ENCODE peak calls at places on chromosomes 16 and 17, in four cellular contexts. F is GM12892, E is sigmoid colon, X is Panc1. A is an unnamed sample.

GRCh38 chr17:19376799-19377198 is 1.5 kb upstream of the MAPK7 start:
- DNase-seq in F (no peak), X (no peak), E (peak), A (no peak)

GRCh38 chr16:28984619-28985135 is at the start of gene LAT:
- DNase-seq in E (no peak), X (no peak), F (no peak), A (no peak)

GRCh38 chr17:48604770-48605329 is at the start of gene HOXB6:
- DNase-seq in F (no peak), E (no peak), X (no peak), A (no peak)

GRCh38 chr16:70162041-70162451 is 11.5 kb upstream of the CLEC18C start:
- DNase-seq in X (peak), F (no peak), E (no peak), A (no peak)

GRCh38 chr17:81520021-81520894 is 7.7 kb upstream of the ACTG1 start:
- DNase-seq in X (no peak), F (no peak), E (no peak), A (no peak)

GRCh38 chr16:15041260-15042011 is 14.4 kb downstream of the NTAN1 start:
- DNase-seq in F (no peak), X (no peak), E (peak), A (no peak)

GRCh38 chr17:28478940-28479615 is 5.6 kb downstream of the SLC13A2 start:
- DNase-seq in F (no peak), X (no peak), E (no peak), A (no peak)

GRCh38 chr17:77011173-77012011 is 129.4 kb upstream of the SEC14L1 start:
- DNase-seq in F (no peak), E (no peak), X (peak), A (no peak)

GRCh38 chr17:40351185-40352043 is 13.1 kb downstream of the GJD3 start:
- DNase-seq in F (no peak), E (no peak), X (no peak), A (no peak)

GRCh38 chr17:79987890-79988162 is 47.8 kb downstream of the TBC1D16 start:
- DNase-seq in E (no peak), F (no peak), X (no peak), A (no peak)

GRCh38 chr17:59840329-59840907 is 52.3 kb downstream of the TUBD1 start:
- DNase-seq in X (no peak), F (no peak), E (no peak), A (no peak)

GRCh38 chr17:57210224-57210553 is 46.1 kb upstream of the MSI2 start:
- DNase-seq in X (no peak), E (no peak), F (no peak), A (no peak)

GRCh38 chr17:79715318-79716182 is 15.2 kb upstream of the ENPP7 start:
- DNase-seq in E (no peak), X (no peak), F (no peak), A (no peak)

GRCh38 chr17:76247304-76247703 is 7.0 kb upstream of the RNF157 start:
- DNase-seq in E (no peak), X (no peak), F (no peak), A (no peak)

GRCh38 chr16:51237861-51238378 is 86.8 kb upstream of the SALL1 start:
- DNase-seq in E (no peak), X (no peak), F (no peak), A (no peak)

GRCh38 chr16:49340466-49340865 is 33.1 kb upstream of the C16orf78 start:
- DNase-seq in X (no peak), F (no peak), E (peak), A (no peak)

GRCh38 chr16:66948034-66948821 is 12.8 kb upstream of the CES3 start:
- DNase-seq in F (peak), X (no peak), E (no peak), A (no peak)

GRCh38 chr16:68395167-68395786 is 53.0 kb downstream of the SMPD3 start:
- DNase-seq in E (no peak), X (no peak), F (no peak), A (no peak)

GRCh38 chr16:84175351-84176081 is 11.3 kb downstream of the TAF1C start:
- DNase-seq in E (no peak), X (peak), F (no peak), A (no peak)

GRCh38 chr17:73630957-73631595 is 13.2 kb downstream of the SDK2 start:
- DNase-seq in F (no peak), X (no peak), E (peak), A (no peak)

GRCh38 chr17:50380369-50381259 is 7.6 kb downstream of the EME1 start:
- DNase-seq in E (no peak), X (no peak), F (no peak), A (no peak)

GRCh38 chr17:75386430-75386829 is 19.0 kb downstream of the GRB2 start:
- DNase-seq in X (no peak), F (no peak), E (no peak), A (no peak)

GRCh38 chr16:58535100-58535499 is 19.8 kb downstream of the SETD6 start:
- DNase-seq in F (no peak), E (no peak), X (no peak), A (no peak)

GRCh38 chr16:66240088-66240487 is 126.4 kb upstream of the CDH5 start:
- DNase-seq in F (no peak), X (no peak), E (peak), A (no peak)

GRCh38 chr17:80892900-80893603 is 98.6 kb upstream of the CHMP6 start:
- DNase-seq in X (no peak), F (no peak), E (no peak), A (no peak)

GRCh38 chr16:68200120-68200783 is 35.7 kb downstream of the ESRP2 start:
- DNase-seq in X (no peak), E (no peak), F (no peak), A (no peak)

GRCh38 chr17:4710693-4711634 is 532 bp downstream of the ARRB2 start:
- DNase-seq in E (no peak), F (no peak), X (no peak), A (no peak)

GRCh38 chr17:49906511-49907136 is 58.8 kb upstream of the TAC4 start:
- DNase-seq in E (no peak), X (no peak), F (no peak), A (no peak)

GRCh38 chr16:8194795-8195194 is 395.5 kb downstream of the TMEM114 start:
- DNase-seq in X (no peak), E (no peak), F (no peak), A (no peak)

GRCh38 chr17:47304191-47304590 is 19.6 kb upstream of the EFCAB13 start:
- DNase-seq in E (no peak), F (no peak), X (no peak), A (no peak)

GRCh38 chr17:2406903-2407790 is 6.3 kb upstream of the MNT start:
- DNase-seq in F (no peak), X (no peak), E (peak), A (no peak)
- TF ChIP-seq POLR2AphosphoS5 in F (no peak), X (no peak), E (peak), A (no peak)

GRCh38 chr16:11255737-11256656 is at the start of gene SOCS1:
- DNase-seq in X (no peak), F (peak), E (peak), A (peak)
- TF ChIP-seq POLR2AphosphoS5 in X (peak), F (peak), E (peak), A (peak)

GRCh38 chr17:44863254-44863918 is 15.7 kb downstream of the HIGD1B start:
- DNase-seq in F (no peak), X (no peak), E (no peak), A (no peak)

GRCh38 chr17:44865921-44866320 is 18.2 kb downstream of the HIGD1B start:
- DNase-seq in F (no peak), E (no peak), X (no peak), A (no peak)

GRCh38 chr17:44867841-44868240 is 20.2 kb downstream of the HIGD1B start:
- DNase-seq in F (no peak), X (no peak), E (no peak), A (no peak)

GRCh38 chr17:44864831-44865230 is 17.1 kb downstream of the HIGD1B start:
- DNase-seq in F (no peak), X (no peak), E (no peak), A (no peak)

GRCh38 chr17:44865231-44865660 is 17.6 kb downstream of the HIGD1B start:
- DNase-seq in X (peak), F (peak), E (peak), A (peak)
- TF ChIP-seq POLR2AphosphoS5 in X (no peak), F (no peak), E (peak), A (no peak)

DNA sequence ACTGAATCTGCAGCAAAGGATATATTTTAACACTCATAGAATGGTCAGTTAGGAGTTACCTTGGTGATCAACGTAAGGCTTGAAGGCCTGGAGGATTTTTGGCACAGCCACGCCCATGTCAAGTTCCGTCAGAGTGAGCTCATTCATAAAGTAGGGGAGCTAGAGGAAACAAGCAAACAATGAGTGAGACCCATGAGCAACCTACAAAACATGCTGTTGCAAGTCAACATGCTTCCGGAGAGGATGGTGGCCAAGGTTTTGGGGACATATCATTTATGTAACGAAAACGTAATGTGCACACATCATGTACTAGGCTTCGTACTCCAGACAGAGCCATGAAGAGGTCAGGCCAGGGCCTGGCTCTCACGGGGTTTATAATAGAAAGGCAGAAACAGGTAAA is 41.1 kb upstream of the ERN1 start:
- DNase-seq in F (no peak), E (no peak), X (no peak), A (no peak)
- TF ChIP-seq POLR2AphosphoS5 in F (no peak), E (no peak), X (no peak), A (no peak)

GRCh38 chr16:88650749-88651275 is at the start of gene CYBA:
- DNase-seq in X (no peak), E (peak), F (peak), A (peak)
- TF ChIP-seq POLR2AphosphoS5 in X (peak), E (no peak), F (peak), A (peak)

GRCh38 chr17:31746884-31747495 is 112.1 kb downstream of the COPRS start:
- DNase-seq in X (no peak), E (no peak), F (no peak), A (no peak)
- TF ChIP-seq POLR2AphosphoS5 in X (no peak), E (no peak), F (no peak), A (no peak)